ENCODE peak calls at places on chromosomes 4 and X, in five cellular contexts. One of them, this sample, is unnamed.
A peak's percentile ranks its signal among the peaks of the same experiment; 100 is the strongest.

GRCh38 chrX:53257670-53258423 is 23.5 kb downstream of the IQSEC2 start:
- DNase-seq in Panc1: no peak
- DNase-seq in CD8-positive, alpha-beta memory T cell: no peak
- DNase-seq in AG10803: no peak
- DNase-seq in mucosa of descending colon: no peak
- DNase-seq in this sample: no peak

GRCh38 chr4:181618896-181619295 is 624.3 kb upstream of the TENM3 start:
- DNase-seq in Panc1: no peak
- DNase-seq in mucosa of descending colon: no peak
- DNase-seq in CD8-positive, alpha-beta memory T cell: no peak
- DNase-seq in AG10803: no peak
- DNase-seq in this sample: no peak

GRCh38 chrX:96464880-96465558 is 219.6 kb upstream of the DIAPH2 start:
- DNase-seq in mucosa of descending colon: no peak
- DNase-seq in CD8-positive, alpha-beta memory T cell: no peak
- DNase-seq in AG10803: no peak
- DNase-seq in Panc1: no peak
- DNase-seq in this sample: no peak

GRCh38 chrX:119055650-119056049 is 17.1 kb upstream of the CT47C1 start:
- DNase-seq in CD8-positive, alpha-beta memory T cell: no peak
- DNase-seq in Panc1: no peak
- DNase-seq in AG10803: no peak
- DNase-seq in mucosa of descending colon: no peak
- DNase-seq in this sample: no peak

GRCh38 chr4:20506827-20507226 is 193.4 kb upstream of the PACRGL start:
- DNase-seq in Panc1: no peak
- DNase-seq in mucosa of descending colon: no peak
- DNase-seq in CD8-positive, alpha-beta memory T cell: no peak
- DNase-seq in AG10803: peak; percentile 86
- DNase-seq in this sample: peak; percentile 86

GRCh38 chr4:85603437-85604336 is 128.7 kb downstream of the ARHGAP24 start:
- DNase-seq in Panc1: no peak
- DNase-seq in CD8-positive, alpha-beta memory T cell: no peak
- DNase-seq in AG10803: peak; percentile 28
- DNase-seq in mucosa of descending colon: no peak
- DNase-seq in this sample: peak; percentile 41

GRCh38 chr4:55363618-55364420 is 17.8 kb downstream of the SRD5A3 start:
- DNase-seq in Panc1: no peak
- DNase-seq in AG10803: no peak
- DNase-seq in CD8-positive, alpha-beta memory T cell: no peak
- DNase-seq in mucosa of descending colon: no peak
- DNase-seq in this sample: no peak

GRCh38 chrX:153456704-153457103 is 10.8 kb upstream of the TREX2 start:
- DNase-seq in AG10803: no peak
- DNase-seq in Panc1: no peak
- DNase-seq in mucosa of descending colon: no peak
- DNase-seq in CD8-positive, alpha-beta memory T cell: no peak
- DNase-seq in this sample: no peak

GRCh38 chr4:110487873-110488272 is 11.9 kb downstream of the ENPEP start:
- DNase-seq in mucosa of descending colon: no peak
- DNase-seq in Panc1: no peak
- DNase-seq in CD8-positive, alpha-beta memory T cell: no peak
- DNase-seq in AG10803: peak; percentile 21
- DNase-seq in this sample: no peak

GRCh38 chrX:41542151-41542935 is 95.2 kb downstream of the NYX start:
- DNase-seq in Panc1: no peak
- DNase-seq in CD8-positive, alpha-beta memory T cell: no peak
- DNase-seq in AG10803: no peak
- DNase-seq in mucosa of descending colon: peak; percentile 38
- DNase-seq in this sample: no peak

GRCh38 chrX:135086197-135086854 is 34.0 kb downstream of the ETDB start:
- DNase-seq in CD8-positive, alpha-beta memory T cell: peak; percentile 8
- DNase-seq in mucosa of descending colon: peak; percentile 62
- DNase-seq in Panc1: peak; percentile 71
- DNase-seq in AG10803: peak; percentile 58
- DNase-seq in this sample: peak; percentile 71

GRCh38 chr4:88674565-88674964 is 23.1 kb downstream of the NAP1L5 start:
- DNase-seq in mucosa of descending colon: no peak
- DNase-seq in AG10803: no peak
- DNase-seq in Panc1: no peak
- DNase-seq in CD8-positive, alpha-beta memory T cell: no peak
- DNase-seq in this sample: peak; percentile 63

GRCh38 chrX:123173833-123174232 is 10.2 kb upstream of the GRIA3 start:
- DNase-seq in Panc1: no peak
- DNase-seq in mucosa of descending colon: no peak
- DNase-seq in CD8-positive, alpha-beta memory T cell: no peak
- DNase-seq in AG10803: no peak
- DNase-seq in this sample: no peak

GRCh38 chrX:10729000-10729399 is 108.6 kb upstream of the MID1 start:
- DNase-seq in CD8-positive, alpha-beta memory T cell: no peak
- DNase-seq in mucosa of descending colon: no peak
- DNase-seq in AG10803: no peak
- DNase-seq in Panc1: no peak
- DNase-seq in this sample: no peak

GRCh38 chr4:3729188-3729884 is 36.8 kb upstream of the ADRA2C start:
- DNase-seq in AG10803: peak; percentile 63
- DNase-seq in Panc1: no peak
- DNase-seq in mucosa of descending colon: no peak
- DNase-seq in CD8-positive, alpha-beta memory T cell: no peak
- DNase-seq in this sample: peak; percentile 26

GRCh38 chr4:8525383-8526120 is 54.6 kb upstream of the GPR78 start:
- DNase-seq in CD8-positive, alpha-beta memory T cell: no peak
- DNase-seq in Panc1: no peak
- DNase-seq in AG10803: peak; percentile 88
- DNase-seq in mucosa of descending colon: no peak
- DNase-seq in this sample: no peak

GRCh38 chrX:115459883-115460564 is 101.0 kb upstream of the PLS3 start:
- DNase-seq in Panc1: no peak
- DNase-seq in CD8-positive, alpha-beta memory T cell: no peak
- DNase-seq in AG10803: peak; percentile 33
- DNase-seq in mucosa of descending colon: no peak
- DNase-seq in this sample: no peak

GRCh38 chr4:24214796-24215195 is 324.9 kb upstream of the PPARGC1A start:
- DNase-seq in AG10803: no peak
- DNase-seq in mucosa of descending colon: no peak
- DNase-seq in CD8-positive, alpha-beta memory T cell: no peak
- DNase-seq in Panc1: no peak
- DNase-seq in this sample: no peak

GRCh38 chr4:81446634-81447033 is 25.1 kb downstream of the RASGEF1B start:
- DNase-seq in CD8-positive, alpha-beta memory T cell: no peak
- DNase-seq in AG10803: no peak
- DNase-seq in mucosa of descending colon: no peak
- DNase-seq in Panc1: no peak
- DNase-seq in this sample: no peak

GRCh38 chr4:110046588-110047049 is 133.9 kb downstream of the EGF start:
- DNase-seq in Panc1: no peak
- DNase-seq in mucosa of descending colon: no peak
- DNase-seq in AG10803: peak; percentile 77
- DNase-seq in CD8-positive, alpha-beta memory T cell: no peak
- DNase-seq in this sample: peak; percentile 80

GRCh38 chr4:10524196-10524833 is 67.1 kb upstream of the ZNF518B start:
- DNase-seq in CD8-positive, alpha-beta memory T cell: no peak
- DNase-seq in AG10803: no peak
- DNase-seq in Panc1: no peak
- DNase-seq in mucosa of descending colon: no peak
- DNase-seq in this sample: no peak
- H3K4me3 ChIP-seq in CD8-positive, alpha-beta memory T cell: no peak overlapping the region
- H3K4me3 ChIP-seq in AG10803: no peak overlapping the region
- H3K4me3 ChIP-seq in Panc1: no peak overlapping the region
- H3K4me3 ChIP-seq in mucosa of descending colon: no peak overlapping the region
- H3K4me3 ChIP-seq in this sample: no peak overlapping the region

GRCh38 chr4:83112678-83113428 is 1.7 kb downstream of the PLAC8 start:
- DNase-seq in Panc1: peak; percentile 63
- DNase-seq in CD8-positive, alpha-beta memory T cell: no peak
- DNase-seq in AG10803: peak; percentile 52
- DNase-seq in mucosa of descending colon: peak; percentile 32
- DNase-seq in this sample: no peak
- H3K4me3 ChIP-seq in Panc1: peak overlapping the region; percentile 74
- H3K4me3 ChIP-seq in CD8-positive, alpha-beta memory T cell: peak overlapping the region; percentile 77
- H3K4me3 ChIP-seq in AG10803: no peak overlapping the region
- H3K4me3 ChIP-seq in mucosa of descending colon: peak overlapping the region; percentile 14
- H3K4me3 ChIP-seq in this sample: no peak overlapping the region

GRCh38 chr4:87014284-87014782 is 79.5 kb downstream of the AFF1 start:
- DNase-seq in Panc1: no peak
- DNase-seq in mucosa of descending colon: no peak
- DNase-seq in AG10803: peak; percentile 82
- DNase-seq in CD8-positive, alpha-beta memory T cell: no peak
- DNase-seq in this sample: no peak

GRCh38 chr4:87010192-87010591 is 75.4 kb downstream of the AFF1 start:
- DNase-seq in mucosa of descending colon: no peak
- DNase-seq in Panc1: no peak
- DNase-seq in AG10803: no peak
- DNase-seq in CD8-positive, alpha-beta memory T cell: no peak
- DNase-seq in this sample: no peak

GRCh38 chr4:87011340-87012034 is 76.7 kb downstream of the AFF1 start:
- DNase-seq in Panc1: peak; percentile 59
- DNase-seq in mucosa of descending colon: no peak
- DNase-seq in CD8-positive, alpha-beta memory T cell: no peak
- DNase-seq in AG10803: peak; percentile 79
- DNase-seq in this sample: peak; percentile 71

GRCh38 chr4:87009095-87009648 is 74.4 kb downstream of the AFF1 start:
- DNase-seq in Panc1: no peak
- DNase-seq in mucosa of descending colon: peak; percentile 58
- DNase-seq in CD8-positive, alpha-beta memory T cell: no peak
- DNase-seq in AG10803: no peak
- DNase-seq in this sample: no peak

GRCh38 chr4:87012265-87012953 is 77.6 kb downstream of the AFF1 start:
- DNase-seq in Panc1: no peak
- DNase-seq in mucosa of descending colon: peak; percentile 65
- DNase-seq in CD8-positive, alpha-beta memory T cell: no peak
- DNase-seq in AG10803: no peak
- DNase-seq in this sample: no peak
- H3K4me3 ChIP-seq in Panc1: no peak overlapping the region
- H3K4me3 ChIP-seq in mucosa of descending colon: no peak overlapping the region
- H3K4me3 ChIP-seq in CD8-positive, alpha-beta memory T cell: no peak overlapping the region
- H3K4me3 ChIP-seq in AG10803: no peak overlapping the region
- H3K4me3 ChIP-seq in this sample: no peak overlapping the region

GRCh38 chr4:25863347-25863784 is 578 bp upstream of the SEL1L3 start:
- DNase-seq in CD8-positive, alpha-beta memory T cell: no peak
- DNase-seq in mucosa of descending colon: peak; percentile 88
- DNase-seq in AG10803: no peak
- DNase-seq in Panc1: no peak
- DNase-seq in this sample: no peak
- H3K4me3 ChIP-seq in CD8-positive, alpha-beta memory T cell: no peak overlapping the region
- H3K4me3 ChIP-seq in mucosa of descending colon: peak overlapping the region; percentile 9
- H3K4me3 ChIP-seq in AG10803: peak overlapping the region; percentile 51
- H3K4me3 ChIP-seq in Panc1: no peak overlapping the region
- H3K4me3 ChIP-seq in this sample: peak overlapping the region; percentile 48

GRCh38 chrX:12977761-12978204 is 2.9 kb downstream of the TMSB4X start:
- DNase-seq in AG10803: no peak
- DNase-seq in CD8-positive, alpha-beta memory T cell: no peak
- DNase-seq in mucosa of descending colon: no peak
- DNase-seq in Panc1: no peak
- DNase-seq in this sample: peak; percentile 65
- H3K4me3 ChIP-seq in AG10803: peak overlapping the region; percentile 86
- H3K4me3 ChIP-seq in CD8-positive, alpha-beta memory T cell: peak overlapping the region; percentile 77
- H3K4me3 ChIP-seq in mucosa of descending colon: no peak overlapping the region
- H3K4me3 ChIP-seq in Panc1: peak overlapping the region; percentile 68
- H3K4me3 ChIP-seq in this sample: peak overlapping the region; percentile 75

GRCh38 chrX:107673401-107673800 is 45.1 kb downstream of the PRPS1 start:
- DNase-seq in CD8-positive, alpha-beta memory T cell: no peak
- DNase-seq in mucosa of descending colon: no peak
- DNase-seq in AG10803: no peak
- DNase-seq in Panc1: no peak
- DNase-seq in this sample: no peak

GRCh38 chrX:107674480-107675364 is 46.4 kb downstream of the PRPS1 start:
- DNase-seq in Panc1: no peak
- DNase-seq in mucosa of descending colon: peak; percentile 38
- DNase-seq in AG10803: peak; percentile 71
- DNase-seq in CD8-positive, alpha-beta memory T cell: peak; percentile 7
- DNase-seq in this sample: peak; percentile 76

GRCh38 chrX:107672955-107673378 is 44.7 kb downstream of the PRPS1 start:
- DNase-seq in Panc1: no peak
- DNase-seq in AG10803: peak; percentile 82
- DNase-seq in mucosa of descending colon: peak; percentile 81
- DNase-seq in CD8-positive, alpha-beta memory T cell: peak; percentile 61
- DNase-seq in this sample: peak; percentile 58

GRCh38 chrX:107675365-107675654 is 47.0 kb downstream of the PRPS1 start:
- DNase-seq in Panc1: no peak
- DNase-seq in AG10803: no peak
- DNase-seq in mucosa of descending colon: no peak
- DNase-seq in CD8-positive, alpha-beta memory T cell: no peak
- DNase-seq in this sample: no peak

GRCh38 chrX:107673933-107674479 is 45.7 kb downstream of the PRPS1 start:
- DNase-seq in Panc1: no peak
- DNase-seq in AG10803: peak; percentile 29
- DNase-seq in mucosa of descending colon: peak; percentile 71
- DNase-seq in CD8-positive, alpha-beta memory T cell: peak; percentile 78
- DNase-seq in this sample: peak; percentile 78
- H3K4me3 ChIP-seq in Panc1: no peak overlapping the region
- H3K4me3 ChIP-seq in AG10803: no peak overlapping the region
- H3K4me3 ChIP-seq in mucosa of descending colon: no peak overlapping the region
- H3K4me3 ChIP-seq in CD8-positive, alpha-beta memory T cell: peak overlapping the region; percentile 66
- H3K4me3 ChIP-seq in this sample: no peak overlapping the region

This sample was measured in foreskin fibroblast.